ENCODE peak calls at places on chromosome 1, in seven cellular contexts. One of them, this sample, is unnamed.

GRCh38 chr1:65958561-65959350 is 166.1 kb downstream of the PDE4B start:
- DNase-seq in stimulated activated CD4-positive, alpha-beta T cell treated with anti-CD3 and anti-CD28 coated beads, Interleukin-12 subunit alpha, Interleukin-12 subunit beta, amount 100 ng/mL, for 4 hours: no peak
- DNase-seq in activated naive CD4-positive, alpha-beta T cell treated with anti-CD3 and anti-CD28 coated beads, Interleukin-2, amount 50 U/mL, for 72 hours: peak
- DNase-seq in fibroblast of the aortic adventitia: peak
- DNase-seq in HEK293T: peak
- DNase-seq in kidney: no peak
- DNase-seq in GM23248: peak
- DNase-seq in this sample: no peak

GRCh38 chr1:37794372-37795339 is 1.0 kb downstream of the MANEAL start:
- DNase-seq in stimulated activated CD4-positive, alpha-beta T cell treated with anti-CD3 and anti-CD28 coated beads, Interleukin-12 subunit alpha, Interleukin-12 subunit beta, amount 100 ng/mL, for 4 hours: no peak
- DNase-seq in activated naive CD4-positive, alpha-beta T cell treated with anti-CD3 and anti-CD28 coated beads, Interleukin-2, amount 50 U/mL, for 72 hours: no peak
- DNase-seq in fibroblast of the aortic adventitia: no peak
- DNase-seq in HEK293T: no peak
- DNase-seq in kidney: no peak
- DNase-seq in GM23248: no peak
- DNase-seq in this sample: no peak

GRCh38 chr1:61051455-61052392 is 30.6 kb upstream of the NFIA start:
- DNase-seq in stimulated activated CD4-positive, alpha-beta T cell treated with anti-CD3 and anti-CD28 coated beads, Interleukin-12 subunit alpha, Interleukin-12 subunit beta, amount 100 ng/mL, for 4 hours: no peak
- DNase-seq in activated naive CD4-positive, alpha-beta T cell treated with anti-CD3 and anti-CD28 coated beads, Interleukin-2, amount 50 U/mL, for 72 hours: no peak
- DNase-seq in fibroblast of the aortic adventitia: peak
- DNase-seq in HEK293T: no peak
- DNase-seq in kidney: no peak
- DNase-seq in GM23248: peak
- DNase-seq in this sample: no peak

GRCh38 chr1:72526926-72527325 is 244.6 kb upstream of the NEGR1 start:
- DNase-seq in stimulated activated CD4-positive, alpha-beta T cell treated with anti-CD3 and anti-CD28 coated beads, Interleukin-12 subunit alpha, Interleukin-12 subunit beta, amount 100 ng/mL, for 4 hours: no peak
- DNase-seq in activated naive CD4-positive, alpha-beta T cell treated with anti-CD3 and anti-CD28 coated beads, Interleukin-2, amount 50 U/mL, for 72 hours: no peak
- DNase-seq in fibroblast of the aortic adventitia: peak
- DNase-seq in HEK293T: no peak
- DNase-seq in kidney: no peak
- DNase-seq in GM23248: peak
- DNase-seq in this sample: no peak

GRCh38 chr1:228735871-228736586 is 750 bp downstream of the RHOU start:
- DNase-seq in stimulated activated CD4-positive, alpha-beta T cell treated with anti-CD3 and anti-CD28 coated beads, Interleukin-12 subunit alpha, Interleukin-12 subunit beta, amount 100 ng/mL, for 4 hours: peak
- DNase-seq in activated naive CD4-positive, alpha-beta T cell treated with anti-CD3 and anti-CD28 coated beads, Interleukin-2, amount 50 U/mL, for 72 hours: peak
- DNase-seq in fibroblast of the aortic adventitia: peak
- DNase-seq in HEK293T: peak
- DNase-seq in kidney: peak
- DNase-seq in GM23248: peak
- DNase-seq in this sample: no peak

GRCh38 chr1:38577937-38578443 is 281.6 kb downstream of the RRAGC start:
- DNase-seq in stimulated activated CD4-positive, alpha-beta T cell treated with anti-CD3 and anti-CD28 coated beads, Interleukin-12 subunit alpha, Interleukin-12 subunit beta, amount 100 ng/mL, for 4 hours: no peak
- DNase-seq in activated naive CD4-positive, alpha-beta T cell treated with anti-CD3 and anti-CD28 coated beads, Interleukin-2, amount 50 U/mL, for 72 hours: no peak
- DNase-seq in fibroblast of the aortic adventitia: no peak
- DNase-seq in HEK293T: no peak
- DNase-seq in kidney: no peak
- DNase-seq in GM23248: no peak
- DNase-seq in this sample: no peak

GRCh38 chr1:24415910-24416665 is 486 bp downstream of the NIPAL3 start:
- DNase-seq in stimulated activated CD4-positive, alpha-beta T cell treated with anti-CD3 and anti-CD28 coated beads, Interleukin-12 subunit alpha, Interleukin-12 subunit beta, amount 100 ng/mL, for 4 hours: no peak
- DNase-seq in activated naive CD4-positive, alpha-beta T cell treated with anti-CD3 and anti-CD28 coated beads, Interleukin-2, amount 50 U/mL, for 72 hours: no peak
- DNase-seq in fibroblast of the aortic adventitia: peak
- DNase-seq in HEK293T: no peak
- DNase-seq in kidney: no peak
- DNase-seq in GM23248: peak
- DNase-seq in this sample: no peak

GRCh38 chr1:68331117-68331865 is 99.0 kb upstream of the WLS start:
- DNase-seq in stimulated activated CD4-positive, alpha-beta T cell treated with anti-CD3 and anti-CD28 coated beads, Interleukin-12 subunit alpha, Interleukin-12 subunit beta, amount 100 ng/mL, for 4 hours: no peak
- DNase-seq in activated naive CD4-positive, alpha-beta T cell treated with anti-CD3 and anti-CD28 coated beads, Interleukin-2, amount 50 U/mL, for 72 hours: no peak
- DNase-seq in fibroblast of the aortic adventitia: peak
- DNase-seq in HEK293T: no peak
- DNase-seq in kidney: no peak
- DNase-seq in GM23248: peak
- DNase-seq in this sample: no peak

GRCh38 chr1:66375125-66375524 is 158.8 kb upstream of the SGIP1 start:
- DNase-seq in stimulated activated CD4-positive, alpha-beta T cell treated with anti-CD3 and anti-CD28 coated beads, Interleukin-12 subunit alpha, Interleukin-12 subunit beta, amount 100 ng/mL, for 4 hours: no peak
- DNase-seq in activated naive CD4-positive, alpha-beta T cell treated with anti-CD3 and anti-CD28 coated beads, Interleukin-2, amount 50 U/mL, for 72 hours: no peak
- DNase-seq in fibroblast of the aortic adventitia: no peak
- DNase-seq in HEK293T: no peak
- DNase-seq in kidney: no peak
- DNase-seq in GM23248: peak
- DNase-seq in this sample: no peak

GRCh38 chr1:88983791-88984552 is 8.5 kb downstream of the KYAT3 start:
- DNase-seq in stimulated activated CD4-positive, alpha-beta T cell treated with anti-CD3 and anti-CD28 coated beads, Interleukin-12 subunit alpha, Interleukin-12 subunit beta, amount 100 ng/mL, for 4 hours: no peak
- DNase-seq in activated naive CD4-positive, alpha-beta T cell treated with anti-CD3 and anti-CD28 coated beads, Interleukin-2, amount 50 U/mL, for 72 hours: no peak
- DNase-seq in fibroblast of the aortic adventitia: peak
- DNase-seq in HEK293T: peak
- DNase-seq in kidney: no peak
- DNase-seq in GM23248: peak
- DNase-seq in this sample: peak

GRCh38 chr1:154476791-154477190 is 25.2 kb upstream of the TDRD10 start:
- DNase-seq in stimulated activated CD4-positive, alpha-beta T cell treated with anti-CD3 and anti-CD28 coated beads, Interleukin-12 subunit alpha, Interleukin-12 subunit beta, amount 100 ng/mL, for 4 hours: no peak
- DNase-seq in activated naive CD4-positive, alpha-beta T cell treated with anti-CD3 and anti-CD28 coated beads, Interleukin-2, amount 50 U/mL, for 72 hours: no peak
- DNase-seq in fibroblast of the aortic adventitia: no peak
- DNase-seq in HEK293T: no peak
- DNase-seq in kidney: no peak
- DNase-seq in GM23248: no peak
- DNase-seq in this sample: no peak

This sample was measured in SIG-M5.